ENCODE peak calls at places on chromosomes 13 and 19, in six cellular contexts. One of them, this sample, is unnamed. For H3K4me1, the result is how much of the 10 kb centered on the place peaks cover.

GRCh38 chr13:49791214-49791752 is 1.2 kb downstream of the KPNA3 start:
- DNase-seq in transverse colon: peak
- DNase-seq in cardiac muscle cell: peak
- DNase-seq in CD4-positive, alpha-beta memory T cell: no peak
- DNase-seq in CD8-positive, alpha-beta T cell: peak
- DNase-seq in colonic mucosa: peak
- DNase-seq in this sample: no peak

GRCh38 chr19:58305932-58306323 is 751 bp downstream of the ERVK3-1 start:
- DNase-seq in cardiac muscle cell: no peak
- DNase-seq in CD4-positive, alpha-beta memory T cell: no peak
- DNase-seq in colonic mucosa: peak
- DNase-seq in CD8-positive, alpha-beta T cell: no peak
- DNase-seq in transverse colon: peak
- DNase-seq in this sample: no peak

GRCh38 chr13:99224019-99224418 is 23.4 kb downstream of the UBAC2 start:
- DNase-seq in transverse colon: no peak
- DNase-seq in CD4-positive, alpha-beta memory T cell: no peak
- DNase-seq in colonic mucosa: no peak
- DNase-seq in CD8-positive, alpha-beta T cell: no peak
- DNase-seq in cardiac muscle cell: no peak
- DNase-seq in this sample: no peak

GRCh38 chr13:34152996-34153395 is 335.0 kb downstream of the RFC3 start:
- DNase-seq in CD8-positive, alpha-beta T cell: no peak
- DNase-seq in CD4-positive, alpha-beta memory T cell: no peak
- DNase-seq in colonic mucosa: no peak
- DNase-seq in cardiac muscle cell: no peak
- DNase-seq in transverse colon: no peak
- DNase-seq in this sample: no peak

GRCh38 chr13:46119883-46120614 is 15.2 kb upstream of the CPB2 start:
- DNase-seq in cardiac muscle cell: no peak
- DNase-seq in colonic mucosa: no peak
- DNase-seq in CD8-positive, alpha-beta T cell: no peak
- DNase-seq in transverse colon: no peak
- DNase-seq in CD4-positive, alpha-beta memory T cell: no peak
- DNase-seq in this sample: no peak

GRCh38 chr13:91017031-91017668 is 330.3 kb upstream of the MIR17HG start:
- DNase-seq in CD8-positive, alpha-beta T cell: no peak
- DNase-seq in colonic mucosa: peak
- DNase-seq in cardiac muscle cell: peak
- DNase-seq in CD4-positive, alpha-beta memory T cell: no peak
- DNase-seq in transverse colon: no peak
- DNase-seq in this sample: no peak

GRCh38 chr19:36009220-36009619 is 607 bp upstream of the SYNE4 start:
- DNase-seq in CD8-positive, alpha-beta T cell: no peak
- DNase-seq in transverse colon: peak
- DNase-seq in cardiac muscle cell: peak
- DNase-seq in colonic mucosa: peak
- DNase-seq in CD4-positive, alpha-beta memory T cell: peak
- DNase-seq in this sample: peak

GRCh38 chr19:12597594-12597993 is 13.0 kb downstream of the ZNF490 start:
- DNase-seq in transverse colon: no peak
- DNase-seq in colonic mucosa: no peak
- DNase-seq in cardiac muscle cell: no peak
- DNase-seq in CD8-positive, alpha-beta T cell: no peak
- DNase-seq in CD4-positive, alpha-beta memory T cell: no peak
- DNase-seq in this sample: no peak

GRCh38 chr13:47146136-47146535 is 249.3 kb upstream of the HTR2A start:
- DNase-seq in CD8-positive, alpha-beta T cell: no peak
- DNase-seq in colonic mucosa: no peak
- DNase-seq in transverse colon: no peak
- DNase-seq in cardiac muscle cell: no peak
- DNase-seq in CD4-positive, alpha-beta memory T cell: no peak
- DNase-seq in this sample: no peak

GRCh38 chr13:94327318-94327717 is 152.2 kb downstream of the DCT start:
- DNase-seq in transverse colon: no peak
- DNase-seq in CD8-positive, alpha-beta T cell: peak
- DNase-seq in CD4-positive, alpha-beta memory T cell: no peak
- DNase-seq in cardiac muscle cell: no peak
- DNase-seq in colonic mucosa: no peak
- DNase-seq in this sample: peak

GRCh38 chr19:51607077-51607476 is 23.1 kb downstream of the SIGLEC5 start:
- DNase-seq in transverse colon: peak
- DNase-seq in CD4-positive, alpha-beta memory T cell: no peak
- DNase-seq in cardiac muscle cell: no peak
- DNase-seq in colonic mucosa: no peak
- DNase-seq in CD8-positive, alpha-beta T cell: no peak
- DNase-seq in this sample: no peak

GRCh38 chr13:105925496-105925895 is 610.0 kb downstream of the EFNB2 start:
- DNase-seq in transverse colon: no peak
- DNase-seq in CD4-positive, alpha-beta memory T cell: no peak
- DNase-seq in CD8-positive, alpha-beta T cell: no peak
- DNase-seq in colonic mucosa: no peak
- DNase-seq in cardiac muscle cell: no peak
- DNase-seq in this sample: no peak

GRCh38 chr13:40058757-40059236 is 403.3 kb downstream of the COG6 start:
- DNase-seq in CD4-positive, alpha-beta memory T cell: no peak
- DNase-seq in cardiac muscle cell: no peak
- DNase-seq in colonic mucosa: no peak
- DNase-seq in CD8-positive, alpha-beta T cell: no peak
- DNase-seq in transverse colon: no peak
- DNase-seq in this sample: no peak

GRCh38 chr13:40061466-40062450 is 406.3 kb downstream of the COG6 start:
- DNase-seq in CD4-positive, alpha-beta memory T cell: no peak
- DNase-seq in colonic mucosa: no peak
- DNase-seq in transverse colon: no peak
- DNase-seq in CD8-positive, alpha-beta T cell: no peak
- DNase-seq in cardiac muscle cell: no peak
- DNase-seq in this sample: no peak

GRCh38 chr13:40063278-40063698 is 407.8 kb downstream of the COG6 start:
- DNase-seq in CD8-positive, alpha-beta T cell: no peak
- DNase-seq in CD4-positive, alpha-beta memory T cell: no peak
- DNase-seq in cardiac muscle cell: no peak
- DNase-seq in colonic mucosa: no peak
- DNase-seq in transverse colon: no peak
- DNase-seq in this sample: no peak

GRCh38 chr13:40059540-40060232 is 404.2 kb downstream of the COG6 start:
- DNase-seq in transverse colon: no peak
- DNase-seq in CD4-positive, alpha-beta memory T cell: no peak
- DNase-seq in cardiac muscle cell: no peak
- DNase-seq in CD8-positive, alpha-beta T cell: no peak
- DNase-seq in colonic mucosa: no peak
- DNase-seq in this sample: no peak

DNA sequence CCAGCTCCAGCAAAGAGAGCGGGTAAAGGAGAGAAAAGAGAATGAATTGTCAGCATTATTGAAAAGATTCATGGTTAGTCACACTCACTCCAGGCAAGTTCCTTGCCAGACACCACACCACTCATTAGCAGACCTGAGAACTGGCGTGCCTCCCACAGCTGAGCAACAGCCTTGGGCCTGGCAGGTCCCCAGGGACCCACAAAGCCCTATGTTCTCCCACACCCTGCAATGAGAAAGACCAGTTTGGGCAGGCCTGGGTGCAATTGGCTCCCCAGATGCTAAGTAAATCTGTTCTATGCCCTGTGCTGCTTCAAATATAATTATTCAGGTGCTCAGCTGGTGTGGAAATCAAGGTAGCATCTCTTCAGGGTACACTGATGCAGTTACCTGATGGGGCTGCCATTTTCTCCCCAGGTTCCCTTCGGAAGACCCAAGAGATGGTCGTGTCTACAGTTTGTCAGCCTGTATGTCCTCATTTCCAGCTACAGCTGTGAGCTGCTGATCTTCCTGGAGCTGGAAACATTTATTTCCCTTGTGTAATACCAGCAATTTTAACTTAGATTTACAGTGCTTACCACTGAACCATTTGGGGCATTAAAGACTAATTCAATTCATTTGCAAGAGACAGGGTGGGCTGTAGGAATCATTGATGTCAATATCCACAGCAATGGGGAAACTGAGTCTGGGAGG is 405.0 kb downstream of the COG6 start:
- DNase-seq in CD4-positive, alpha-beta memory T cell: no peak
- DNase-seq in cardiac muscle cell: no peak
- DNase-seq in colonic mucosa: no peak
- DNase-seq in transverse colon: no peak
- DNase-seq in CD8-positive, alpha-beta T cell: no peak
- DNase-seq in this sample: no peak
- H3K4me1 ChIP-seq in CD4-positive, alpha-beta memory T cell: under half
- H3K4me1 ChIP-seq in cardiac muscle cell: under half
- H3K4me1 ChIP-seq in colonic mucosa: under half
- H3K4me1 ChIP-seq in transverse colon: under half
- H3K4me1 ChIP-seq in CD8-positive, alpha-beta T cell: under half
- H3K4me1 ChIP-seq in this sample: under half

GRCh38 chr19:54947381-54947780 is at the start of gene NLRP7:
- DNase-seq in transverse colon: no peak
- DNase-seq in CD8-positive, alpha-beta T cell: no peak
- DNase-seq in cardiac muscle cell: no peak
- DNase-seq in CD4-positive, alpha-beta memory T cell: no peak
- DNase-seq in colonic mucosa: no peak
- DNase-seq in this sample: no peak
- H3K4me1 ChIP-seq in transverse colon: under half
- H3K4me1 ChIP-seq in CD8-positive, alpha-beta T cell: under half
- H3K4me1 ChIP-seq in cardiac muscle cell: under half
- H3K4me1 ChIP-seq in CD4-positive, alpha-beta memory T cell: under half
- H3K4me1 ChIP-seq in colonic mucosa: under half
- H3K4me1 ChIP-seq in this sample: under half

DNA sequence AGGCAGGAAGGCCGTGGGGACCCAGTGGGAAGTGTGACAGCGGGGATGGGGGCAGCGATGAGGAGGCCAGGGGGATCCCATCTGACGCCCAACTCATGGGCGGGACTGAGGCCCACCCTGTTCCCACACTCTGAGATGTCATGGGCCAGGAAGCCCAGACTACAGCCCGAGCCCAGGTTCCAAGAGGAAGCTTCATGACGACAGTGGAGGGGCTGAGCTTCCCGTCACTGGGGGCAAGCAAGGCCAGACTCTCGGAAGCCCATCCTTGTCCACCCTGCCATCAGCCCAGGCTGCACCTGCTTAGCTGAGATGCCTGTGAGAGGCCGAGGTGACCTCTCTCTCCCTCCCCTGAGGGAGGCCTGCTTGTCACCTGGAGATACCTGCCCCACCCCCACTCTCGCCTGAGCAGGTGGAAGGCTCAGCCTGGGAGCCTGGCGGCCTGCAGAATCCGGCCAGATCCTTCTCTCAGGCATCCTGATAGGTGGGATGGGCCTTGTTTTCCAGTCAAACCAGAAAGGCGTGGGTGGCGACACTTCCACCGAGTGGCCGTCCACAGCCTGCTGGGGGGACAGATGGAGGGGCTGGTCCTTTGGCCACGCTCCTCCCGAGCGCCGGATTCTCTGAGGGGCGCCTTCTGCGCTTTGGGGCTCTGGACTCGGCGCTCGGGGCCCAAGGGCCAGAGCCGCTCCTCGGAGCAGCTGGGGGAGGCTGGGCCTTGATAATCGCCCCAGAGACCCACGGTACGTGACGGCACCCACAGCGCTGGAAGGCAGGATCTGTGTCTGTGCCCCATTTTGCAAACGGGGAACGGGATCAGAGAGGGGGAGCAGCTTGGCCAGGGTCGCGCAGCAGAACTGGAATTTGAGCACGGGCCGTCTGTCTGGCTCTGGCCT is 4.8 kb downstream of the ZBTB7A start:
- DNase-seq in CD8-positive, alpha-beta T cell: no peak
- DNase-seq in transverse colon: peak
- DNase-seq in colonic mucosa: peak
- DNase-seq in CD4-positive, alpha-beta memory T cell: no peak
- DNase-seq in cardiac muscle cell: no peak
- DNase-seq in this sample: no peak
- H3K4me1 ChIP-seq in CD8-positive, alpha-beta T cell: half or more
- H3K4me1 ChIP-seq in transverse colon: half or more
- H3K4me1 ChIP-seq in colonic mucosa: half or more
- H3K4me1 ChIP-seq in CD4-positive, alpha-beta memory T cell: half or more
- H3K4me1 ChIP-seq in cardiac muscle cell: under half
- H3K4me1 ChIP-seq in this sample: under half

GRCh38 chr13:30668305-30668704 is 50.6 kb downstream of the USPL1 start:
- DNase-seq in CD8-positive, alpha-beta T cell: no peak
- DNase-seq in CD4-positive, alpha-beta memory T cell: no peak
- DNase-seq in colonic mucosa: no peak
- DNase-seq in cardiac muscle cell: no peak
- DNase-seq in transverse colon: no peak
- DNase-seq in this sample: no peak

GRCh38 chr13:30664689-30665088 is 47.0 kb downstream of the USPL1 start:
- DNase-seq in CD8-positive, alpha-beta T cell: no peak
- DNase-seq in cardiac muscle cell: no peak
- DNase-seq in colonic mucosa: no peak
- DNase-seq in transverse colon: no peak
- DNase-seq in CD4-positive, alpha-beta memory T cell: no peak
- DNase-seq in this sample: no peak

GRCh38 chr13:30666113-30666512 is 48.4 kb downstream of the USPL1 start:
- DNase-seq in CD8-positive, alpha-beta T cell: no peak
- DNase-seq in transverse colon: no peak
- DNase-seq in CD4-positive, alpha-beta memory T cell: no peak
- DNase-seq in colonic mucosa: no peak
- DNase-seq in cardiac muscle cell: peak
- DNase-seq in this sample: no peak

GRCh38 chr13:30665638-30666037 is 47.9 kb downstream of the USPL1 start:
- DNase-seq in CD4-positive, alpha-beta memory T cell: no peak
- DNase-seq in CD8-positive, alpha-beta T cell: no peak
- DNase-seq in cardiac muscle cell: peak
- DNase-seq in colonic mucosa: no peak
- DNase-seq in transverse colon: no peak
- DNase-seq in this sample: no peak

GRCh38 chr13:30667014-30667413 is 49.3 kb downstream of the USPL1 start:
- DNase-seq in CD4-positive, alpha-beta memory T cell: no peak
- DNase-seq in CD8-positive, alpha-beta T cell: no peak
- DNase-seq in transverse colon: no peak
- DNase-seq in cardiac muscle cell: no peak
- DNase-seq in colonic mucosa: no peak
- DNase-seq in this sample: no peak
- H3K4me1 ChIP-seq in CD4-positive, alpha-beta memory T cell: under half
- H3K4me1 ChIP-seq in CD8-positive, alpha-beta T cell: under half
- H3K4me1 ChIP-seq in transverse colon: under half
- H3K4me1 ChIP-seq in cardiac muscle cell: under half
- H3K4me1 ChIP-seq in colonic mucosa: under half
- H3K4me1 ChIP-seq in this sample: under half

GRCh38 chr19:46976845-46977320 is 42.8 kb upstream of the NPAS1 start:
- DNase-seq in CD8-positive, alpha-beta T cell: no peak
- DNase-seq in CD4-positive, alpha-beta memory T cell: no peak
- DNase-seq in transverse colon: no peak
- DNase-seq in colonic mucosa: no peak
- DNase-seq in cardiac muscle cell: peak
- DNase-seq in this sample: no peak
- H3K4me1 ChIP-seq in CD8-positive, alpha-beta T cell: under half
- H3K4me1 ChIP-seq in CD4-positive, alpha-beta memory T cell: under half
- H3K4me1 ChIP-seq in transverse colon: under half
- H3K4me1 ChIP-seq in colonic mucosa: under half
- H3K4me1 ChIP-seq in cardiac muscle cell: under half
- H3K4me1 ChIP-seq in this sample: under half

DNA sequence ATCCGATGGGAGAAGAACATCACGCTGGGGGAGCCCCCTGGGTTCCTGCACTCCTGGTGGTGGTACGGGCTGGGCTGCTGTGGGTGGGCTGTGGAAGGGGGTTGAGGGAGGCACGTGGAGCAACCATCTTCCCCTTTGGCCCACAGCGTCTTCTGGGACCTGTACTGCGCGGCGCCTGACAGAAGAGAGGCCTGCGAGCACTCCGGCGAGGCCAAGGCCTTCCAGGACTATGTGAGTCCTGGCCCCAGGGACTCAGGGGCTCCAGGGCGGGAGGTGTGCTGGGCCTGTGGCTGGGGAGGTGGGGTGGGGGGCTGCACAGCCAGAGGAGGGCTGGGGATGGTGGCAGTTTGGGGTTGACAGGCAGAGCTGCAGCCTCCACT is 8.5 kb downstream of the SSBP4 start:
- DNase-seq in CD4-positive, alpha-beta memory T cell: no peak
- DNase-seq in CD8-positive, alpha-beta T cell: no peak
- DNase-seq in transverse colon: no peak
- DNase-seq in colonic mucosa: no peak
- DNase-seq in cardiac muscle cell: no peak
- DNase-seq in this sample: no peak
- H3K4me1 ChIP-seq in CD4-positive, alpha-beta memory T cell: half or more
- H3K4me1 ChIP-seq in CD8-positive, alpha-beta T cell: half or more
- H3K4me1 ChIP-seq in transverse colon: under half
- H3K4me1 ChIP-seq in colonic mucosa: under half
- H3K4me1 ChIP-seq in cardiac muscle cell: under half
- H3K4me1 ChIP-seq in this sample: half or more